ENCODE peak calls at places on chromosomes 16 and 17, in eight cellular contexts. V, E, Z, C, P, K, Q and F are unnamed samples. For H3K9me3 and H3K4me1, the result is how much of the 10 kb centered on the place peaks cover.

GRCh38 chr17:16870253-16871245 is 101.4 kb downstream of the TNFRSF13B start:
- DNase-seq in V (no peak), E (no peak), Z (no peak), C (no peak), P (no peak), K (no peak), Q (peak), F (no peak)

GRCh38 chr17:44083250-44083849 is 12.8 kb downstream of the G6PC3 start:
- DNase-seq in V (peak), E (no peak), Z (no peak), C (no peak), P (no peak), K (no peak), Q (no peak), F (peak)

GRCh38 chr17:6328279-6328678 is 106.6 kb downstream of the AIPL1 start:
- DNase-seq in V (peak), E (no peak), Z (no peak), C (peak), P (no peak), K (no peak), Q (no peak), F (no peak)

GRCh38 chr16:65763640-65764305 is 602.7 kb upstream of the CDH5 start:
- DNase-seq in V (no peak), E (no peak), Z (no peak), C (no peak), P (no peak), K (no peak), Q (no peak), F (no peak)

GRCh38 chr16:49487746-49488145 is 114.1 kb downstream of the C16orf78 start:
- DNase-seq in V (no peak), E (no peak), Z (no peak), C (no peak), P (no peak), K (peak), Q (no peak), F (no peak)

GRCh38 chr17:42844761-42845555 is 578 bp downstream of the AOC2 start:
- DNase-seq in V (no peak), E (no peak), Z (no peak), C (no peak), P (no peak), K (no peak), Q (no peak), F (no peak)

GRCh38 chr17:57493171-57493570 is 236.8 kb downstream of the MSI2 start:
- DNase-seq in V (no peak), E (no peak), Z (no peak), C (no peak), P (no peak), K (no peak), Q (no peak), F (no peak)

GRCh38 chr17:17712268-17712924 is 31.1 kb downstream of the RAI1 start:
- DNase-seq in V (no peak), E (no peak), Z (no peak), C (no peak), P (no peak), K (no peak), Q (no peak), F (no peak)

GRCh38 chr16:4691666-4692412 is 1.5 kb upstream of the NUDT16L1 start:
- DNase-seq in V (no peak), E (no peak), Z (no peak), C (no peak), P (no peak), K (no peak), Q (peak), F (no peak)

GRCh38 chr16:9159839-9160550 is 68.6 kb downstream of the HAPSTR1 start:
- DNase-seq in V (peak), E (no peak), Z (peak), C (peak), P (peak), K (peak), Q (no peak), F (peak)

GRCh38 chr17:61477204-61477834 is 25.1 kb downstream of the TBX4 start:
- DNase-seq in V (no peak), E (no peak), Z (no peak), C (no peak), P (no peak), K (no peak), Q (no peak), F (peak)

GRCh38 chr16:15653227-15653626 is 3.2 kb downstream of the NDE1 start:
- DNase-seq in V (no peak), E (peak), Z (peak), C (no peak), P (no peak), K (peak), Q (peak), F (no peak)
- H3K9me3 ChIP-seq in V (under half), E (under half), Z (under half), C (under half), P (under half), K (under half), Q (under half), F (under half)

GRCh38 chr16:69190046-69190588 is 3.2 kb downstream of the SNTB2 start:
- DNase-seq in V (no peak), E (no peak), Z (no peak), C (no peak), P (no peak), K (no peak), Q (no peak), F (no peak)
- H3K4me1 ChIP-seq in V (under half), E (under half), Z (half or more), C (under half), P (under half), K (under half), Q (under half), F (under half)

DNA sequence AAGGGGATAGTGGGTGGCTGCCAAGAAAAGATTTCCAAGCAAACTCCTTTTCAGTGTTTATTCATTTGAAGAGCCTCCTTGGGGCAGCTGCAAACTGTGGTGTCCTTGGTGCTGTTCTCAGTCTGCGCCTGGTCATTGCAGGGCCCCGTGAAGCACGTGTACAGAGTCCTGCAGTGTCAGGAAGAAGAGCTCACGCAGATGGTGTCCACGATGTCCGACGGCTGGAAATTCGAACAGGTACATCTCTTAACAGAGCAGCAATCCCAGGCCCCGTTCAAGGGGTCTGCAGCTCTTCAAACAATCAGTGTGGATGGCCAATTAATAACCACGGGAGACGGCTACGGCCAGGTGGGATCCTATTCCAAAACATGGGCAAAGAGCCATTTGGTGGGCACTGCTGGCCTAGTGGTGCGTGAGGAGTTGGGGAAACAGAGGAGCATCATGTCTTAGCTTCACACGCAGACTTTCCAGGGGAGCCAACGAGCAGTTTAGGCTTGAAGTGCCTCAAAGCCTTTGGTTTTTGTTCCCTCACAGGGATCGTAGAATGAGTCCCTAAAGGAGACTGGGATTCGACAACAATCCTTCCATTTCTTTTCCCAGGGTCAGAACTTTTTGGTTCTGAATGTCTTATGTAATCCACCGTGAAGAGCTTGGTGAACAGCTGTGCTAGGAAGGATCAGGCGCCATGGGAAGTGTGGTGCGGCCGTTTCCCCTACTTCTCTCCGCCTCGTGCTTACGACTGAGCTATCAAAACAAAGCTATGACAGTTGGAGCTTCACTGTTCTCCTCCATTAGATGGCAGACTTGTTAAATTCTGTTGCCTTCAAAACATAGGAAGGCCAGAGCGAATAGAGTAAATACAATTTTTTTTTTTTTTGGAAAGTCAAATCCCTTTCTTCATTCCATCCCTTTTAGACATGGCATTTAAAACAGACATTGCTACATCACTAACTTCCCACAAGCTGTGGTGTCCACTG is 12.6 kb downstream of the KCTD2 start:
- DNase-seq in V (peak), E (peak), Z (peak), C (no peak), P (no peak), K (no peak), Q (no peak), F (no peak)
- TF ChIP-seq CTCF in V (peak), E (peak), Z (peak), C (peak), P (peak), K (peak), Q (peak), F (peak)

DNA sequence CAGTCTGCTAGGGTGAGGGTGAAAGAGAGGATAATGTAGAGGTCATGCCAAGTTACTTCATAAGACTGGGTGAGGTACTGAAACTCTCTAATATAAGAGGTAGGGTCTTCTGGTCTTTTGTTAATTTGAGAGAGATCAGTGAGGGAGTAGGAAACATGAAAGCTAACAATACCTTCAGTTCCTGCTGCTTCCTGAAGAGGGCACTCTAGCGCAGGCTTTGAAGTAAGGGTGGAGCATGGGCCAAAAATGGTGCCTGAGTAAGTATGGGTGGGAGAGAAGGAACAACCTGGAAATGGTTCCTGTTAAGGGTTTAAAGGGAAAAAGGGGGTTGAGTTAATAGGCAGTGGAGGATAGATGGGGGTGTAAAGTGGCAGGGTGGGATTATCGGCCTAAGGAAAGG is 2449.5 kb downstream of the TP53TG3F start:
- DNase-seq in V (peak), E (no peak), Z (no peak), C (peak), P (no peak), K (no peak), Q (no peak), F (no peak)
- H3K9me3 ChIP-seq in V (under half), E (under half), Z (under half), C (under half), P (under half), K (under half), Q (under half), F (under half)

GRCh38 chr16:85562102-85562786 is 50.9 kb upstream of the GSE1 start:
- DNase-seq in V (no peak), E (no peak), Z (no peak), C (no peak), P (no peak), K (no peak), Q (no peak), F (no peak)
- H3K4me1 ChIP-seq in V (under half), E (under half), Z (half or more), C (half or more), P (under half), K (half or more), Q (under half), F (under half)

DNA sequence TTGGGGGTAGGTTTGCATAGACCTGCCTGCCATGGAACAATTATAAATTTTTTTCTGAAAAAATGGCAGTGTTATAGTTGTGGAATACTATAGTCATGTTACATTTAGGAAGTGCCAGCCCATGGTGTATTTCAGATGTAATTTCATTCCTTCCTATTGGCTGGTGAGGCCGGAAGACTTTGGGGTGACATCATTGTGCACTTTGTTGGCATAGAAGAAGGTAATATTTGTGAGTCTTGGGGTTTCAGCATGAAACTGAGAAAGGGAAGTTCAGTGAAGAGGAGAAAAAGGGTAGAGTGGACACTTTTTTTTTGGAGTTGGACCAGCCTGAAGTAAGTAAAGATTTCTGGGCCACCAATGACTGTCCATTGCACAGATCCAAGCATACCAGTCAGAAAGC is 16.0 kb upstream of the HEATR6 start:
- DNase-seq in V (no peak), E (no peak), Z (no peak), C (no peak), P (no peak), K (no peak), Q (no peak), F (no peak)
- TF ChIP-seq CTCF in V (no peak), E (no peak), Z (no peak), C (no peak), P (no peak), K (no peak), Q (no peak), F (no peak)

DNA sequence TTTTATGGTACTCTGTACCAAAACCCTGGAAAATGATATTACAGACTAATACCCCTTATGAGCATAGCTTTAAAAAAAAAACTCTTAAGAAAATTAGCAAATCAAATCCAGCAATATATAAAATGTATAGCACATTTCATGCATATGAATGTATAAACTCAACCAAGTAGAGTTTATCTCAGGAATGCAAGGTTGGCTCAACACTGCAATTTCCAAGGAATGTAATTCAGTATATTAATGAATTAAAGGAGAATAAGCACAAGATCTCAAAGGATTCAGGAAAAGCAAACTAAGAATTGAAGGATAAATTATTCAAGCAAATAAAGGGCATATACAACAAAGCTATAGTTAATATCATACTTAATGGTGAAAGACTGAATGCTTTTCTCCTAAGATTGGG is 61.9 kb upstream of the RPL38 start:
- DNase-seq in V (no peak), E (no peak), Z (no peak), C (no peak), P (no peak), K (no peak), Q (no peak), F (no peak)
- H3K9me3 ChIP-seq in V (half or more), E (under half), Z (half or more), C (under half), P (under half), K (under half), Q (under half), F (under half)

DNA sequence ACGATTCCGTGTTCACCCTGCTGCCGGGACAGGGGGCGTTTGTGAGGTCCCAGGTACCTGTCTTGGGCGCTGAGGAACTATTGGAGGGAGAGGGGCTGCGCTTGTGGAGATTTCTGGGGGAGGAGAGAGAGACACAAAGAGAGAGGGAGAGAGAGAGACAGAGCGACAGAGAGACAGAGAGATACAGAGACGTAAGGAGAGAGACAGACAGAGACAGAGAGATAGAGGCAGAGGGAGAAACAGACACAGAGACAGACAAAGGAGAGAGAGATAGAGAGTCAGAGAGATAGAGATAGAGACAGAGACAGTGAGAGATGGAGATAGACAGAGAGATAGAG is 24.5 kb upstream of the ITGAX start:
- DNase-seq in V (no peak), E (no peak), Z (no peak), C (no peak), P (no peak), K (no peak), Q (no peak), F (no peak)
- H3K4me1 ChIP-seq in V (under half), E (under half), Z (under half), C (under half), P (under half), K (under half), Q (under half), F (under half)

GRCh38 chr17:73247728-73248127 is 14.0 kb downstream of the CPSF4L start:
- DNase-seq in V (peak), E (no peak), Z (no peak), C (no peak), P (no peak), K (no peak), Q (no peak), F (no peak)
- TF ChIP-seq CTCF in V (peak), E (peak), Z (no peak), C (no peak), P (peak), K (no peak), Q (no peak), F (peak)

GRCh38 chr16:62445909-62446308 is 409.7 kb upstream of the CDH8 start:
- DNase-seq in V (no peak), E (no peak), Z (no peak), C (no peak), P (no peak), K (no peak), Q (no peak), F (no peak)
- H3K9me3 ChIP-seq in V (under half), E (under half), Z (under half), C (under half), P (under half), K (under half), Q (under half), F (under half)